ENCODE peak calls at places on chromosomes 16 and 17, in eight cellular contexts. G, T, R, K, Q, C, I and F are unnamed samples.

GRCh38 chr16:87060026-87060986 is 256.9 kb downstream of the C16orf95 start:
- DNase-seq in G (peak), T (no peak), R (peak), K (peak), Q (no peak), C (peak), I (no peak), F (no peak)

GRCh38 chr16:30417447-30418349 is 10.3 kb downstream of the ZNF771 start:
- DNase-seq in G (no peak), T (peak), R (peak), K (peak), Q (peak), C (peak), I (peak), F (peak)

GRCh38 chr17:82959242-82959930 is 119.6 kb upstream of the ZNF750 start:
- DNase-seq in G (peak), T (peak), R (no peak), K (no peak), Q (no peak), C (no peak), I (no peak), F (peak)

GRCh38 chr16:65126845-65127624 is 5.2 kb upstream of the CDH11 start:
- DNase-seq in G (no peak), T (no peak), R (no peak), K (no peak), Q (no peak), C (no peak), I (no peak), F (no peak)

GRCh38 chr17:51319186-51319585 is 58.8 kb downstream of the UTP18 start:
- DNase-seq in G (no peak), T (no peak), R (no peak), K (no peak), Q (no peak), C (no peak), I (no peak), F (no peak)

GRCh38 chr16:17026600-17027242 is 444.0 kb downstream of the XYLT1 start:
- DNase-seq in G (no peak), T (no peak), R (no peak), K (no peak), Q (no peak), C (no peak), I (no peak), F (no peak)

GRCh38 chr16:81319221-81319912 is 4.6 kb downstream of the GAN start:
- DNase-seq in G (no peak), T (no peak), R (peak), K (no peak), Q (no peak), C (peak), I (no peak), F (no peak)

GRCh38 chr16:21302454-21302853 is 24.4 kb upstream of the CRYM start:
- DNase-seq in G (no peak), T (no peak), R (no peak), K (no peak), Q (no peak), C (no peak), I (no peak), F (no peak)

GRCh38 chr17:36773039-36773438 is 164.2 kb upstream of the LHX1 start:
- DNase-seq in G (no peak), T (no peak), R (no peak), K (no peak), Q (no peak), C (no peak), I (no peak), F (no peak)

GRCh38 chr16:82016268-82016667 is 5.0 kb upstream of the SDR42E1 start:
- DNase-seq in G (no peak), T (no peak), R (no peak), K (no peak), Q (no peak), C (peak), I (no peak), F (no peak)

GRCh38 chr17:69552986-69553667 is 138.6 kb downstream of the MAP2K6 start:
- DNase-seq in G (no peak), T (no peak), R (no peak), K (no peak), Q (no peak), C (no peak), I (no peak), F (no peak)

GRCh38 chr16:9136596-9136995 is 45.2 kb downstream of the HAPSTR1 start:
- DNase-seq in G (no peak), T (no peak), R (no peak), K (no peak), Q (no peak), C (no peak), I (peak), F (no peak)

GRCh38 chr17:43694081-43694870 is 32.6 kb upstream of the MEOX1 start:
- DNase-seq in G (no peak), T (peak), R (peak), K (peak), Q (peak), C (peak), I (peak), F (peak)

GRCh38 chr16:1464196-1464893 is 10.5 kb downstream of the CLCN7 start:
- DNase-seq in G (no peak), T (no peak), R (no peak), K (no peak), Q (no peak), C (no peak), I (peak), F (peak)

GRCh38 chr17:19991252-19991885 is 13.7 kb upstream of the AKAP10 start:
- DNase-seq in G (peak), T (no peak), R (no peak), K (no peak), Q (no peak), C (no peak), I (no peak), F (no peak)

GRCh38 chr16:58863761-58864160 is 129.6 kb upstream of the GOT2 start:
- DNase-seq in G (no peak), T (no peak), R (no peak), K (no peak), Q (no peak), C (no peak), I (no peak), F (no peak)

GRCh38 chr17:15274017-15274416 is 8.9 kb upstream of the PMP22 start:
- DNase-seq in G (no peak), T (no peak), R (no peak), K (no peak), Q (no peak), C (no peak), I (no peak), F (no peak)

GRCh38 chr17:60422162-60422665 is at the start of gene CHCT1:
- DNase-seq in G (no peak), T (no peak), R (no peak), K (no peak), Q (no peak), C (no peak), I (peak), F (no peak)

GRCh38 chr17:17493249-17493985 is 2.8 kb downstream of the RASD1 start:
- DNase-seq in G (no peak), T (peak), R (no peak), K (no peak), Q (no peak), C (no peak), I (peak), F (no peak)

GRCh38 chr17:21689604-21690003 is 2.7 kb upstream of the KCNJ18 start:
- DNase-seq in G (no peak), T (no peak), R (peak), K (peak), Q (no peak), C (peak), I (no peak), F (no peak)

GRCh38 chr16:30813821-30814189 is 26.8 kb upstream of the ZNF629 start:
- DNase-seq in G (no peak), T (no peak), R (no peak), K (no peak), Q (no peak), C (no peak), I (no peak), F (no peak)

GRCh38 chr16:50309156-50309526 is 42.8 kb downstream of the ADCY7 start:
- DNase-seq in G (no peak), T (no peak), R (no peak), K (no peak), Q (no peak), C (no peak), I (no peak), F (no peak)

DNA sequence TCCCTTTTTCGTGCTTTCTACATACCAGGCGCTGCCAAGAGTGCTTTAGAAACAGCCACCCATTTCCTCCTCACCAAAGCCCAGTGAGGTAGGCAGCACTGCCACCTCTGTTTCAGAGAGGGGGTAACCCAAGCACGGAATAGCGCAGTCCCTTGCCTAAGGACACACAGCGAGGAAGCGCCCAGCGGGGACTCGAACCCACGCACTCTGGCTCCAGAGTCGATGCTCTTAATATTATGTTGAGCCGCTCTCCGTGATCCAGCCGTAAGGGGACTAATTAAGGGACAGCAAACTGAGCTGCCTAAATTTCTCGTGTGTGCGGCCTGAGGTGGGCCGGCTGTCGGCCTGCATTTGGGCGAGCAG is 490 bp downstream of the CES1 start:
- DNase-seq in G (no peak), T (no peak), R (no peak), K (no peak), Q (no peak), C (no peak), I (no peak), F (no peak)
- H3K4me3 ChIP-seq in G (peak), T (peak), R (no peak), K (peak), Q (no peak), C (no peak), I (peak), F (no peak)

GRCh38 chr16:12819126-12820117 is 15.7 kb upstream of the CPPED1 start:
- DNase-seq in G (no peak), T (peak), R (no peak), K (peak), Q (peak), C (peak), I (peak), F (peak)
- TF ChIP-seq CTCF in G (peak), T (peak), R (peak), K (peak), Q (peak), C (peak), I (peak), F (peak)

DNA sequence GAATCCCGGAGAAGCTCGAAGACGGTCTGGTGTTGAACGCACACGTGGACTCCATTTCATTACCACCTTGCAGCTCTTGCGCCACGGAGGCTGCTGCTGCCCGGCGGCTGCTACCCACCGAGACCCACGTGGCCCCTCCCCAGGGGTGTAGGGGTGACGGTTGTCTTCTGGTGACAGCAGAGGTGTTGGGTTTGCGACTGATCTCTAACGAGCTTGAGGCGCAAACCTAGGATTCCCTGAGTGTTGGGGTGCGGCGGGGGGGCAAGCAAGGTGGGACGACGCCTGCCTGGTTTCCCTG is 1.7 kb upstream of the CBX4 start:
- DNase-seq in G (no peak), T (no peak), R (no peak), K (no peak), Q (no peak), C (no peak), I (no peak), F (no peak)
- H3K4me3 ChIP-seq in G (peak), T (peak), R (no peak), K (no peak), Q (no peak), C (no peak), I (peak), F (no peak)

DNA sequence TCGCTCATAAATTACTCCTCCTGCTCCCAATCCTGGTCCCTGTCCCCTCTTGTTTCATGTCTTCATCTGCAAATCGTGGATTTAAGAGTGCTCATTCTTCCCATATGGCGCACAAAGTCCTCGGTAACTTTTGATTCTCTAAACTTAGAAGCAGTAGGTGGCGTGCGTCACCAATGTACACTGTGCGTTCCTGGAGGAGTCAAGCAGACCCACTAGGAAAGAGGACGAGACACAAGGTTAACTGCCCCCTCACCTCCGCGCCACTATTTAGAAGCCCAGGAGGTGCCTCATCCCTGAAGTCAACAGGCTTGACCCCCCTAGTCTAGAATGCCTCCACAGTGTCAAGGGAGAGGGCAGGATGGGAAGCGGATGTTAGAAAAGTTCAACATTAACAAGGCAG is 2.9 kb downstream of the SLC13A5 start:
- DNase-seq in G (no peak), T (no peak), R (no peak), K (no peak), Q (no peak), C (no peak), I (no peak), F (no peak)
- TF ChIP-seq CTCF in G (no peak), T (no peak), R (no peak), K (no peak), Q (peak), C (no peak), I (no peak), F (no peak)

GRCh38 chr16:69925311-69925710 is 25.8 kb upstream of the CLEC18A start:
- DNase-seq in G (no peak), T (no peak), R (no peak), K (no peak), Q (no peak), C (no peak), I (no peak), F (no peak)
- H3K4me3 ChIP-seq in G (peak), T (peak), R (peak), K (peak), Q (no peak), C (no peak), I (peak), F (no peak)

GRCh38 chr17:38588775-38589174 is 17.0 kb downstream of the SRCIN1 start:
- DNase-seq in G (no peak), T (no peak), R (no peak), K (no peak), Q (no peak), C (no peak), I (no peak), F (no peak)
- TF ChIP-seq CTCF in G (no peak), T (no peak), R (no peak), K (no peak), Q (no peak), C (no peak), I (no peak), F (no peak)

DNA sequence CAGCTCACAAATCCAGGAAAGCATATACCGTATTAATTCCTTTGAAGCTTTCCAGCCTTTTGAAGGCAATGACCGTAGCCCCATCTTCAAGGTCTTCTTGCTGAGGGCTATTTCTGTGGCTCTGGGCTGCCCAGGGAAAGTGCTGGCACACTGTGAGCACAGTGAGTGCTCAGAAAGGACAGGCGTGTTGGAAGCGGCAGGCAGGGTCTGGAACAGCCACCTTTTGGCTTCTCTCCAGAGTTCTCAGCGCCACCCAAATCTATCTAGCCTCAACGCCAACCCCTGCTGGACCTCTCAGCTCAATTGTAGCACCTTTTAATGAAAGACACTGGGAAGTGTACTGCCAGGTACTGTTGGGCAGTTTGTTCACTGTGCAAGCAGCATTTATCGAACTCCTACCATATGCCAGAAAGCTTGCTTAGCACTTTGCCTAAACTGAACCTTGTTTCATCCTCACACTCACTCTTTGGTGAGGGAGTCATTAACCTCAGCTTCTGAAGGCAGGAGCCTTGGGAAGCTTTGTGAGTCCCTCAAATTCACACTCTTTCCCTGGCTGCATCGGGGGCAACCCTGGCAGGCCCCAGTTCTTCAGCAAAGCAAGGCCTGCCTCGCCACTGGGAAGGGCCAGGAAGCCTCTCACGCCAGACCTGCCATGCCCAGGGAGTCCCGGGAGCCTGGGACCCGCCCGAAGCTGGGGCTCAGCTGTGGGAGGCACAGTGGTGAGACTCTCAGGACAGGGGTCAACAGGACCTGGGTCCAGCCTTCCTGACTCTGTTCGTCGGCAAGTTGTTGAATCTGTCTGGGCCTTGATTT is 13.5 kb upstream of the CIBAR2 start:
- DNase-seq in G (no peak), T (peak), R (no peak), K (no peak), Q (no peak), C (no peak), I (no peak), F (no peak)
- H3K4me3 ChIP-seq in G (no peak), T (no peak), R (no peak), K (no peak), Q (no peak), C (no peak), I (no peak), F (no peak)

GRCh38 chr17:76384222-76384986 is at the start of gene SPHK1:
- DNase-seq in G (no peak), T (peak), R (no peak), K (peak), Q (no peak), C (no peak), I (peak), F (peak)

GRCh38 chr17:76384987-76385891 is 830 bp downstream of the SPHK1 start:
- DNase-seq in G (no peak), T (peak), R (no peak), K (peak), Q (no peak), C (no peak), I (no peak), F (peak)

GRCh38 chr17:76382305-76382802 is 2.1 kb upstream of the SPHK1 start:
- DNase-seq in G (no peak), T (no peak), R (no peak), K (no peak), Q (no peak), C (no peak), I (no peak), F (peak)

GRCh38 chr17:76382803-76383644 is 1.4 kb upstream of the SPHK1 start:
- DNase-seq in G (no peak), T (peak), R (no peak), K (no peak), Q (no peak), C (no peak), I (peak), F (peak)

GRCh38 chr17:76383645-76384221 is 676 bp upstream of the SPHK1 start:
- DNase-seq in G (no peak), T (peak), R (no peak), K (no peak), Q (no peak), C (no peak), I (peak), F (peak)
- TF ChIP-seq CTCF in G (peak), T (peak), R (peak), K (no peak), Q (peak), C (peak), I (peak), F (no peak)

GRCh38 chr17:18859256-18859655 is 1.3 kb downstream of the PRPSAP2 start:
- DNase-seq in G (peak), T (no peak), R (no peak), K (no peak), Q (no peak), C (no peak), I (no peak), F (no peak)
- H3K4me3 ChIP-seq in G (peak), T (peak), R (peak), K (peak), Q (peak), C (peak), I (peak), F (peak)